ENCODE peak calls at places on chromosomes 7 and 10, in four cellular contexts. S, F, X and P are unnamed samples. For H3K27me3 and H3K4me1, the result is how much of the 10 kb centered on the place peaks cover.

GRCh38 chr7:601573-602340 is 82.1 kb upstream of the PDGFA start:
- DNase-seq in S (peak), F (peak), X (peak), P (peak)

GRCh38 chr7:143362126-143362961 is at the start of gene FAM131B:
- DNase-seq in F (no peak), X (no peak), S (peak), P (no peak)

GRCh38 chr7:41796331-41796730 is 93.4 kb upstream of the INHBA start:
- DNase-seq in S (no peak), X (no peak), F (peak), P (no peak)

GRCh38 chr7:128836729-128837348 is 6.6 kb downstream of the FLNC start:
- DNase-seq in X (no peak), F (no peak), S (peak), P (no peak)

GRCh38 chr10:34780818-34781380 is 34.2 kb downstream of the PARD3 start:
- DNase-seq in S (no peak), F (peak), X (no peak), P (no peak)

GRCh38 chr7:68823996-68824780 is 774.1 kb upstream of the AUTS2 start:
- DNase-seq in F (no peak), X (no peak), S (no peak), P (no peak)

GRCh38 chr7:52147240-52147639 is 830.6 kb upstream of the COBL start:
- DNase-seq in X (no peak), F (no peak), S (no peak), P (peak)

GRCh38 chr7:35446091-35446490 is 192.2 kb upstream of the TBX20 start:
- DNase-seq in F (no peak), X (no peak), S (no peak), P (no peak)

GRCh38 chr7:50555594-50556140 is 9.5 kb downstream of the DDC start:
- DNase-seq in S (no peak), X (no peak), F (no peak), P (no peak)

GRCh38 chr7:50554431-50554830 is 10.8 kb downstream of the DDC start:
- DNase-seq in S (no peak), F (no peak), X (no peak), P (no peak)

GRCh38 chr7:50553973-50554372 is 11.2 kb downstream of the DDC start:
- DNase-seq in X (no peak), S (no peak), F (no peak), P (no peak)

GRCh38 chr7:50556247-50556976 is 8.8 kb downstream of the DDC start:
- DNase-seq in F (no peak), S (no peak), X (no peak), P (no peak)

DNA sequence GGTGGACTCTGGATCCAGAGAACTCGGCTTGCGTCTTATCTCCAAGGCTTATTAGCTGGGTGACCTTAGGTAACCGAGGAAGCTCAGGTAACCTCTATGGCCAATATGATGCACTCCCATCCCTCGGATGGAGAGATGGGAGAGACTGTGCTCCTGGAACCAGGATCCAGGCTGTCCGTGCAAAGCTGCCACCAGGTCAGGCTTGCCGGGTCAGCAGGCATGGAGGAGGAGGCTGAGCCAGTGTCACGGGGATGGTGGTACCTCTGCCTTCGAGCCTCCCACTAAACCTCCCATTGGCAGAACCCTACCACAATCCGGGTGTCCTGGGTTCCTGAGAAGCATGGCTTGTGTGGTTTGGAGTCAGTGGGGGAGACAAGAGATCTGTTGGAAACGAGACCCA is 10.3 kb downstream of the DDC start:
- DNase-seq in X (no peak), F (no peak), S (no peak), P (no peak)
- H3K27me3 ChIP-seq in X (under half), F (under half), S (under half), P (under half)

GRCh38 chr10:5830629-5831445 is 17.6 kb upstream of the GDI2 start:
- DNase-seq in F (no peak), S (peak), X (no peak), P (no peak)
- H3K4me1 ChIP-seq in F (under half), S (under half), X (under half), P (under half)

GRCh38 chr10:97192952-97193435 is 7.2 kb upstream of the SLIT1 start:
- DNase-seq in S (no peak), F (no peak), X (no peak), P (no peak)
- H3K27me3 ChIP-seq in S (half or more), F (half or more), X (under half), P (under half)

GRCh38 chr10:119347181-119347974 is 140.0 kb downstream of the GRK5 start:
- DNase-seq in X (no peak), F (no peak), S (no peak), P (no peak)
- H3K4me1 ChIP-seq in X (half or more), F (under half), S (under half), P (under half)

GRCh38 chr10:131825150-131825907 is 75.5 kb upstream of the PPP2R2D start:
- DNase-seq in X (no peak), F (no peak), S (peak), P (no peak)
- H3K27me3 ChIP-seq in X (under half), F (under half), S (under half), P (under half)

DNA sequence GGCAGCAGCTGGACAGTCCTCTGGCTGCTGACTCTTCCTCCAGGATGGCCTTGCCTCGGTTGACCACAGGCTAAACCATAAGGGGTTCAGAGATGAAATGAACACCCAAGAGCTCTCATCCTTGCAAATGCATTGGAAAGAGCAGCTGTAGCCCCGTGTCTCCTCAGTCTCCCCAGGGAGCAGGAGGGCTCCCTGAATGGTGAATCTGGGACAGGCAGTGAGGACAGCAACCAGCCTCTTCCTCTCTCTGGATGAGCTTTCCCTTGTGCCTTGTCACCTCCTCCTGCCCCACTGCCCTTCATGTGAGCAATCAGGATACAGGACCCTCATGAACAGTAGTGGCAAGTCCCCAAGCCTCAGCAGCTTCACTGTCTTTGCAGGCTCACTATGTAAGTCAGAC is 23.9 kb upstream of the GDF10 start:
- DNase-seq in F (no peak), S (no peak), X (no peak), P (no peak)
- H3K4me1 ChIP-seq in F (under half), S (under half), X (under half), P (under half)